ENCODE peak calls at places on chromosomes 7 and 10, in nine cellular contexts. V, Y, J, K, F, N, M, L and D are unnamed samples.

GRCh38 chr7:157767466-157767865 is 430.7 kb downstream of the DNAJB6 start:
- DNase-seq in F (no peak), V (no peak), M (no peak), K (no peak), L (no peak), Y (no peak), N (no peak), J (no peak), D (no peak)

GRCh38 chr10:118793545-118793944 is 38.8 kb upstream of the CACUL1 start:
- DNase-seq in Y (no peak), F (no peak), M (no peak), V (no peak), J (no peak), L (no peak), K (no peak), N (peak), D (no peak)

GRCh38 chr10:28879875-28880381 is 202.6 kb downstream of the BAMBI start:
- DNase-seq in Y (peak), L (no peak), F (peak), J (no peak), N (no peak), M (no peak), K (no peak), V (no peak), D (peak)

GRCh38 chr10:71697938-71698709 is 21.5 kb downstream of the C10orf105 start:
- DNase-seq in K (no peak), V (no peak), J (no peak), M (no peak), Y (no peak), N (no peak), F (no peak), L (no peak), D (no peak)

GRCh38 chr7:128890306-128891109 is 20.0 kb downstream of the KCP start:
- DNase-seq in L (no peak), N (no peak), F (no peak), M (no peak), K (peak), V (no peak), J (peak), Y (no peak), D (no peak)

GRCh38 chr10:21336476-21337170 is 188.9 kb downstream of the SKIDA1 start:
- DNase-seq in N (peak), J (no peak), F (peak), Y (no peak), V (peak), K (peak), M (peak), L (no peak), D (peak)

GRCh38 chr10:71074176-71074755 is 138.1 kb upstream of the UNC5B start:
- DNase-seq in N (no peak), L (no peak), M (no peak), Y (no peak), J (no peak), V (no peak), K (peak), F (no peak), D (no peak)

GRCh38 chr10:24456319-24456718 is 247.4 kb downstream of the KIAA1217 start:
- DNase-seq in F (no peak), J (no peak), K (no peak), N (peak), L (no peak), V (peak), Y (no peak), M (no peak), D (peak)

GRCh38 chr10:8979976-8980375 is 925.5 kb downstream of the GATA3 start:
- DNase-seq in L (no peak), K (no peak), Y (no peak), F (no peak), J (no peak), M (no peak), N (no peak), V (no peak), D (no peak)

GRCh38 chr7:105244594-105244993 is 144.1 kb downstream of the SRPK2 start:
- DNase-seq in V (no peak), N (no peak), Y (no peak), M (no peak), J (no peak), L (no peak), K (no peak), F (no peak), D (no peak)

GRCh38 chr7:117014673-117015133 is 61.4 kb downstream of the ST7 start:
- DNase-seq in N (peak), M (peak), F (peak), K (no peak), V (no peak), L (no peak), J (peak), Y (no peak), D (peak)